ENCODE peak calls at places on chromosomes 2 and 18, in eight cellular contexts. R is SK-MEL-5; X is activated T-helper 1 cell treated with anti-CD3 and anti-CD28 coated beads, Interleukin-2, amount 50 U/mL, for 16 hours; B is osteocyte; J is HT1080; S is HEK293T; G is Karpas-422; P is left cardiac atrium. M is an unnamed sample.

GRCh38 chr2:37226863-37227262 is 4.5 kb downstream of the CEBPZ start:
- DNase-seq in R (peak), X (no peak), B (no peak), J (no peak), S (no peak), G (no peak), P (no peak), M (no peak)

GRCh38 chr2:105887246-105887645 is 142.5 kb downstream of the NCK2 start:
- DNase-seq in R (no peak), X (no peak), B (no peak), J (no peak), S (no peak), G (no peak), P (no peak), M (no peak)

GRCh38 chr2:236054125-236054524 is 114.1 kb downstream of the GBX2 start:
- DNase-seq in R (peak), X (no peak), B (no peak), J (no peak), S (no peak), G (no peak), P (no peak), M (no peak)

GRCh38 chr2:241494311-241494908 is 14.0 kb downstream of the STK25 start:
- DNase-seq in R (no peak), X (no peak), B (no peak), J (no peak), S (no peak), G (no peak), P (no peak), M (no peak)

GRCh38 chr2:71282493-71282892 is 49.1 kb upstream of the ZNF638 start:
- DNase-seq in R (peak), X (no peak), B (no peak), J (peak), S (no peak), G (peak), P (no peak), M (no peak)

GRCh38 chr2:30694286-30695055 is 112.8 kb downstream of the CAPN13 start:
- DNase-seq in R (no peak), X (no peak), B (peak), J (no peak), S (no peak), G (no peak), P (no peak), M (no peak)

GRCh38 chr2:74917702-74918619 is 40.5 kb upstream of the POLE4 start:
- DNase-seq in R (peak), X (no peak), B (no peak), J (peak), S (no peak), G (no peak), P (no peak), M (no peak)

GRCh38 chr18:45161850-45162249 is 453.4 kb upstream of the SLC14A2 start:
- DNase-seq in R (no peak), X (no peak), B (no peak), J (no peak), S (no peak), G (no peak), P (no peak), M (no peak)

GRCh38 chr2:58930541-58930940 is 689.4 kb upstream of the FANCL start:
- DNase-seq in R (no peak), X (no peak), B (no peak), J (no peak), S (no peak), G (no peak), P (no peak), M (no peak)

GRCh38 chr18:6626457-6626856 is 103.1 kb upstream of the ARHGAP28 start:
- DNase-seq in R (no peak), X (no peak), B (no peak), J (no peak), S (no peak), G (no peak), P (no peak), M (no peak)

GRCh38 chr18:8367217-8367988 is 241.8 kb upstream of the RAB12 start:
- DNase-seq in R (no peak), X (no peak), B (no peak), J (no peak), S (peak), G (no peak), P (peak), M (peak)

M was measured in DMS 273 treated with DMSO at 0.1 percent for 48 hours.